ENCODE peak calls at places on chromosomes 12 and 14, in four cellular contexts. F is astrocyte of the spinal cord, N is body of pancreas, M is BJ. U is an unnamed sample.
A peak's percentile ranks its signal among the peaks of the same experiment; 100 is the strongest.

GRCh38 chr14:61608245-61609142 is 86.8 kb upstream of the HIF1A start:
- DNase-seq in F (peak; percentile 85), N (no peak), M (no peak), U (peak; percentile 57)

GRCh38 chr14:84857129-84857528 is 672.8 kb upstream of the FLRT2 start:
- DNase-seq in F (no peak), N (no peak), M (no peak), U (no peak)

GRCh38 chr14:100399052-100399849 is 76.1 kb downstream of the SLC25A47 start:
- DNase-seq in F (peak; percentile 31), N (no peak), M (no peak), U (no peak)

GRCh38 chr12:112191840-112192321 is 66.5 kb downstream of the TRAFD1 start:
- DNase-seq in F (no peak), N (no peak), M (no peak), U (peak; percentile 46)

GRCh38 chr12:510071-510825 is 50.5 kb downstream of the B4GALNT3 start:
- DNase-seq in F (no peak), N (peak; percentile 48), M (no peak), U (no peak)

GRCh38 chr14:104174051-104174450 is 35.7 kb downstream of the KIF26A start:
- DNase-seq in F (no peak), N (no peak), M (no peak), U (no peak)

GRCh38 chr12:11727133-11727664 is 77.7 kb downstream of the ETV6 start:
- DNase-seq in F (no peak), N (peak; percentile 12), M (no peak), U (no peak)

GRCh38 chr14:100629098-100629497 is 41.9 kb upstream of the BEGAIN start:
- DNase-seq in F (no peak), N (no peak), M (no peak), U (no peak)

GRCh38 chr12:8860165-8860961 is 37.9 kb downstream of the A2ML1 start:
- DNase-seq in F (peak; percentile 42), N (peak; percentile 60), M (no peak), U (peak; percentile 67)

GRCh38 chr12:49346659-49347306 is at the start of gene DNAJC22:
- DNase-seq in F (no peak), N (peak; percentile 42), M (no peak), U (no peak)

GRCh38 chr14:45558183-45558582 is 305.2 kb upstream of the MIS18BP1 start:
- DNase-seq in F (no peak), N (no peak), M (no peak), U (no peak)

DNA sequence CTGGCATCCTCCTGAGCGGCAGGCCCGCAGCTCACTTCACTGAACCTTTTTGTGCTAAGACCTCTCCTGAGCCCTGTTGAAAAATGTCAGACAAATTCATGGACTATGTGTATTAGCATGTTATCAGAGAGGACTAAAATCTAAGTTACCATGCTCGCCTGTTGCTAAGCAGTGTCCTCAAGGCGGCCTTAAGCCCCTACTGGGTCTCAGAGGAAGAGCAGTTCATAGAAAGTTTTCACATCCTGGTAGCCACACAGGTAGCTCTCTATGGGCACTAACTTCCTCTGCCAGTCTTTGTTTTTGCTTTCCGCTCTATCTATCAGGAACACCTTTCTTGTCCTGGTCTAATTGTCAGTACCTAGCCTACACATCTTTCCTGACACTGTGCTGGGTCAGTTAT is 306.6 kb upstream of the MIS18BP1 start:
- DNase-seq in F (no peak), N (no peak), M (no peak), U (no peak)
- TF ChIP-seq CTCF in F (no peak), N (no peak), M (no peak), U (no peak)

GRCh38 chr14:25048170-25049126 is 1.5 kb downstream of the STXBP6 start:
- DNase-seq in F (peak; percentile 60), N (peak; percentile 77), M (peak; percentile 11), U (peak; percentile 68)

GRCh38 chr14:25052385-25052784 is 2.4 kb upstream of the STXBP6 start:
- DNase-seq in F (no peak), N (no peak), M (no peak), U (no peak)

GRCh38 chr14:25049127-25049558 is 804 bp downstream of the STXBP6 start:
- DNase-seq in F (peak; percentile 11), N (peak; percentile 46), M (no peak), U (peak; percentile 3)

GRCh38 chr14:25049559-25050493 is at the start of gene STXBP6:
- DNase-seq in F (peak; percentile 45), N (peak; percentile 90), M (no peak), U (peak; percentile 55)

DNA sequence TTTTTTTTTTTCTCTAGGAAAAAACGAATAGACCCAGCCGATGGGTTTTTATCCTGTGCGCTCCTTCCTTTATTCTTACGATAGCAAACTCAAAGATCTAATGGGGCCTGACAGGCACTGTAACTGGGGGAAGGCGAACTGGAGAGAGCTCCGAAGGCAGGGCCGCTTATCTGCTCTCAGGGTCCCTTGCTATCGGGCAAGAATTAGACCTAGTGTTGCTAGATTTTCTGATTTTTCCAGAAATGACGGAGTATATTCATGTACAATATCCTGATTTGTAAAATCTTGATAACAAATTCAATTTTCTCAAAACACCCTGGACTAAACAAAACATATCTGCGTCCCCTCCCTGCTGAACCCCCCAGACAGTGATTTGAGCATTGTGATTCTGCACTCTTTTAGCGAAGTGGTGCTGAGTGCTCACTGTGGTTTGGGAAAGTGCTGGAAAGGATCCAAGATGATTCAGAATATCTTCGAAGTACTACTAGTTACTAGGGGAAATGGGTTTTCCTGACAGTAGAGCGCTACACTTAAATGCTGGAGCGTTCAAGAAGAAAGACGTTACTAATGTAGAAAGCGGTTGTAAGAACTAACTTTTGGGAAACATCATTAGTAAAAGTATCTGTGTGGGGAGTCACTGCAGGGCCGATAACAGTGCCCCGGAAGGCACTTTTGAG is 685 bp upstream of the STXBP6 start:
- DNase-seq in F (peak; percentile 59), N (peak; percentile 37), M (no peak), U (peak; percentile 75)
- H3K4me3 ChIP-seq in F (peak overlapping the region; percentile 43), N (no peak overlapping the region), M (peak overlapping the region; percentile 66), U (peak overlapping the region; percentile 58)

DNA sequence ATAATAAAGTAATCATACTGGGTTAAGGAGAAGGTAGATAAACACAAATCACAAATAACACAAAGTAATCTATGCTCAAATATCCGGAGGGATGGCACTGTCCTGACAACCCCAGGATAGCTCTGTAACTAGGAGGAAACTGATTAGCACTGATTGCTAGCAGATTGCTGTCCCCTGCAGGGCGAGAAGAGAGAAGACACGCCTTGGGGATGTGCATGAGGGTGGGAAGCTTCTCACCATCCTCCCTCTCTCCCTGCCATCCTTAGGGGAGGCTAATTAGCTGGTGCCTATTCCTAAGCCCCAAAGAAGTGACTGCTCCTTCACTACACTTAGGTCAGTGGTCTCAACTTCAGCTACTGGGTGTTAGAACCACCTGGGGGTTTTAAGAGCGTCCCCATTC is 27.0 kb upstream of the TMEM260 start:
- DNase-seq in F (no peak), N (no peak), M (no peak), U (no peak)
- TF ChIP-seq CTCF in F (no peak), N (no peak), M (no peak), U (no peak)

DNA sequence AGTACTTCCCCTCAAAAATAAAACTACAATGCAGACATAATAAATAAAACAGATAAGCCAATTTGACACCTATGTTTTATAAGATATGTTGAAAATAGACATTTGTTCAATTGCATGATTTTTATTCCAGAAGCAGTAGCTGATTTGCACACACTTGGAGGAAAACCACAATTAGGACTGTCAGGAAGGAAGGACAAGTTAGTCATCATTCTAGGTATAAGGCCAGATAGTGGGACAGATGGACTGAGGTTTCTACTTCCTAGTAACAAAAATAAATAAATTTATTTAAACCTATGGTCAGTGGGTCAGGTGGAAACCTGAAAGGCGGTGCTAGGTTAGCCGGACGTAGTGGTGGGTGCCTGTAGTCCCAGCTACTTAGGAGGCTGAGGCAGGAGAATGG is 141.8 kb upstream of the RASSF8 start:
- DNase-seq in F (no peak), N (no peak), M (no peak), U (peak; percentile 36)
- H3K4me3 ChIP-seq in F (no peak overlapping the region), N (no peak overlapping the region), M (no peak overlapping the region), U (no peak overlapping the region)

GRCh38 chr12:72063073-72063472 is 124.4 kb downstream of the TPH2 start:
- DNase-seq in F (no peak), N (no peak), M (no peak), U (no peak)
- TF ChIP-seq CTCF in F (no peak), N (no peak), M (no peak), U (no peak)

DNA sequence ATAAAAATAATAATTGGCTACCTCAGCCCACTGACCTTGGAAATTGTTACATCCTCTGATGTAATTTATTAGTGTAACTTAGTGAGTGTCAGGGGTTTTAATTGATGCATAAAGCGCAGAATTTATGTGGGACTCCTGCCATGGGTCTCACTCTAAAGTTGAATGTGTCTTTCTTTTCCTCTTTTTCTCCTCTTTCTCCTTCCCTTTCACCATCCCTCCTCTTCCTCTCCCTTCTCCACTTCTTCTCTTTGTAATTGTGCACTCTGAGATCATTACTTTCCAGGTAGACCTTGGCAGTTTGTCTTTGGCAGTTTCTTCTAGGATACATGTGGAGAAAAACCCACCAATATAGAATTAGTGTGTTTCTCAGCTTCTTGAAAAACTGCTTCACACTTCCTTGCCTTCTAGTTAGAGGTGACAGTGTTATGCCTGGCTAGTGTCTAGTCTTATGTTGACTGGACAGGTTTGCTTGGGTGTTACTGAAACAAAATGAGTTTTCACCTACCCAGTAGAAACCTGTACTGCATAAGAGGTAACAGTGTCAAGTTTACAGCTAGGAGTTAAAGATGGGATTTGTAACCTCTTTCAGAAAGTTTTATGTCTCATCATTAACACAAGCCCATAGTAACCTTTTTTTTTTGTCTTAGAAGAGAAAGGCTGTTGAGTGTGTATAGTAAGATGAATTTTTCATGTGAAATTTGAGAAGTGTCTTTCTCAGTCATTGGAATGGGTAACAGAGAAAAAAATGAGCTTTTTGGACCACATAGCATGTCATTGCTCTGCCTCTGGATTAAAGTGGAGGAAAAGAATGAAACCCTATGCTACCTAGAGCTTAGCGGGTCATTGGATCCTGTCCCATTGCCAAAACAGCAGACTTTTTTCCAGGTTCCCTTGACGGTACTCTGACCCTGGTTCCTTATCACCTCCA is 18.6 kb downstream of the PELI2 start:
- DNase-seq in F (no peak), N (no peak), M (no peak), U (no peak)
- H3K4me3 ChIP-seq in F (no peak overlapping the region), N (no peak overlapping the region), M (no peak overlapping the region), U (no peak overlapping the region)

GRCh38 chr14:94372021-94372605 is 16.3 kb downstream of the SERPINA1 start:
- DNase-seq in F (no peak), N (no peak), M (no peak), U (no peak)
- TF ChIP-seq CTCF in F (peak; percentile 2), N (no peak), M (no peak), U (no peak)

GRCh38 chr12:14260011-14260993 is 105.2 kb upstream of the ATF7IP start:
- DNase-seq in F (peak; percentile 85), N (peak; percentile 96), M (peak; percentile 69), U (peak; percentile 94)
- H3K4me3 ChIP-seq in F (no peak overlapping the region), N (no peak overlapping the region), M (no peak overlapping the region), U (peak overlapping the region; percentile 17)

DNA sequence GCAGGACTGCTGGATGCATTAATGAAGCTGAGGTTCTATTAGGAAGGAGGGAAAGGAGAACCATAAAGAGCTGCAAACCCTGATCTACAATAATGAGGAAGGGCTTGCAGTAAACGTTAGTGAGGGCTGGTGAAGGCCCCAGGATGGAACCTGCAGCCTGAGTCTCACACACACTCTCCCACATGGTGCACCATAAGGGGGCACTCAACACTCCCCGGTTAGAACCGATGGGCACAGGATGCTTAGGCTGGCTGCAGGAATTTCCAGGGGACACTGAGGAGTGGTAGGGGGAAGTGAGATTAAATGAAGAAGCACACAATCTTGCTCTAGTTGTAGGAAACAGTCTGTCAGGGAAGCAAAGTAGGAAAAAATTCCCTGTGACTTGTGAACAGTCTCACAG is 56.1 kb upstream of the FERMT2 start:
- DNase-seq in F (no peak), N (no peak), M (no peak), U (no peak)
- TF ChIP-seq CTCF in F (no peak), N (no peak), M (no peak), U (no peak)

U was measured in fibroblast of pulmonary artery.